ENCODE peak calls at places on chromosome 7, in eight cellular contexts. K is AG09319; E is NCI-H1092; M is SW480; D is NCI-H1417; O is skeletal muscle cell; L is activated T-helper 9 cell treated with anti-CD3 and anti-CD28 coated beads, Interleukin-2, amount 50 U/mL, for 16 hours; V is fibroblast of the aortic adventitia. B is an unnamed sample.
A peak's percentile ranks its signal among the peaks of the same experiment; 100 is the strongest.

GRCh38 chr7:80379034-80379433 is 132.8 kb downstream of the GNAT3 start:
- DNase-seq in V (peak; percentile 82), K (peak; percentile 5), E (no peak), D (peak; percentile 86), M (no peak), L (no peak), O (peak; percentile 33), B (no peak)

GRCh38 chr7:122316467-122317394 is 12.2 kb upstream of the FEZF1 start:
- DNase-seq in V (no peak), M (no peak), D (no peak), E (no peak), O (no peak), L (no peak), K (no peak), B (no peak)

GRCh38 chr7:156845379-156846101 is 47.4 kb downstream of the LMBR1 start:
- DNase-seq in E (no peak), L (no peak), O (no peak), V (no peak), M (no peak), D (no peak), K (no peak), B (no peak)

GRCh38 chr7:130957140-130957513 is 223.1 kb upstream of the KLF14 start:
- DNase-seq in L (no peak), O (no peak), M (no peak), V (no peak), D (no peak), K (no peak), E (no peak), B (no peak)

GRCh38 chr7:159195926-159196325 is 51.3 kb upstream of the VIPR2 start:
- DNase-seq in V (no peak), L (no peak), D (no peak), M (no peak), E (no peak), O (no peak), K (no peak), B (no peak)

GRCh38 chr7:114923403-114923713 is 1.5 kb downstream of the MDFIC start:
- DNase-seq in E (no peak), K (no peak), V (no peak), L (no peak), D (peak; percentile 64), M (no peak), O (no peak), B (no peak)

GRCh38 chr7:50714851-50715250 is 67.8 kb downstream of the GRB10 start:
- DNase-seq in V (peak; percentile 28), E (no peak), M (no peak), L (no peak), K (no peak), O (no peak), D (no peak), B (no peak)

GRCh38 chr7:80478683-80479082 is 33.2 kb downstream of the GNAT3 start:
- DNase-seq in V (peak; percentile 57), D (no peak), E (no peak), O (no peak), L (no peak), M (peak; percentile 36), K (no peak), B (no peak)

GRCh38 chr7:94810496-94810895 is 96.9 kb upstream of the PPP1R9A start:
- DNase-seq in E (no peak), D (no peak), O (no peak), M (no peak), K (no peak), V (no peak), L (no peak), B (no peak)

GRCh38 chr7:74226633-74227032 is 16.8 kb downstream of the LAT2 start:
- DNase-seq in O (no peak), D (no peak), M (no peak), V (no peak), E (no peak), L (no peak), K (no peak), B (no peak)